ENCODE peak calls at places on chromosomes 11 and 22, in four cellular contexts. K is MM.1S; I is hepatocyte; Z is naive thymus-derived CD4-positive, alpha-beta T cell. G is an unnamed sample.

GRCh38 chr22:27651486-27651885 is 150.1 kb downstream of the MN1 start:
- DNase-seq in K (no peak), Z (no peak), I (no peak), G (no peak)

GRCh38 chr11:72641522-72641899 is 32.7 kb downstream of the PDE2A start:
- DNase-seq in K (no peak), Z (no peak), I (no peak), G (no peak)

GRCh38 chr22:33467718-33468117 is 409.5 kb upstream of the SYN3 start:
- DNase-seq in I (no peak), K (no peak), Z (no peak), G (no peak)

GRCh38 chr22:44758354-44758969 is 6.1 kb downstream of the ARHGAP8 start:
- DNase-seq in I (peak; percentile 68), K (no peak), Z (no peak), G (no peak)

GRCh38 chr11:67632175-67632981 is 2.6 kb upstream of the NUDT8 start:
- DNase-seq in Z (no peak), I (peak; percentile 54), K (no peak), G (peak; percentile 55)

GRCh38 chr11:122656631-122657101 is 1.1 kb downstream of the UBASH3B start:
- DNase-seq in I (peak; percentile 42), Z (peak; percentile 47), K (peak; percentile 42), G (peak; percentile 24)

GRCh38 chr11:35138606-35138948 is 394 bp upstream of the CD44 start:
- DNase-seq in I (no peak), K (no peak), Z (no peak), G (no peak)

GRCh38 chr11:122205036-122205435 is 89.0 kb upstream of the BLID start:
- DNase-seq in Z (no peak), I (no peak), K (no peak), G (no peak)

GRCh38 chr11:35007277-35007676 is 90.9 kb downstream of the PDHX start:
- DNase-seq in K (peak; percentile 25), Z (no peak), I (no peak), G (no peak)

DNA sequence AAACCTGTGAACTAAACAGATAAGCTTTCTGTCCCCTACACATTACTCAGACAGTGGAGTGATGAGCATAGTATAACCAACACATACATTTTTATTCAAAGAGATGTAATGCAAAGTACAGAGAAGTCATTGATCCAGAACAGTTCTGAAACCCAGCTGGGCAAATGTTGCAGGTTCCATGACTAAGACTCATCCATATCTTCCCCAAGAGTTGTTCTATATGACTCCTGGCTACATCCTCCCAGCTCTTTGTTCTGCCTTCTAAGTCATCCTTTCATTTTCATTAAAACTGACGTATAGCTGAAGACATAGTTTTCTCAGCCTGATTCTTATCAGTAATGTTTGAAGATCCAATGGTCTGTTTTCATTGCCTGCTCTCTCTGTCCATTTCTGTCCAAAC is 47.3 kb downstream of the PLAAT5 start:
- DNase-seq in I (no peak), Z (no peak), K (no peak), G (no peak)
- H3K4me3 ChIP-seq in I (no peak overlapping the region), Z (no peak overlapping the region), K (no peak overlapping the region), G (no peak overlapping the region)

DNA sequence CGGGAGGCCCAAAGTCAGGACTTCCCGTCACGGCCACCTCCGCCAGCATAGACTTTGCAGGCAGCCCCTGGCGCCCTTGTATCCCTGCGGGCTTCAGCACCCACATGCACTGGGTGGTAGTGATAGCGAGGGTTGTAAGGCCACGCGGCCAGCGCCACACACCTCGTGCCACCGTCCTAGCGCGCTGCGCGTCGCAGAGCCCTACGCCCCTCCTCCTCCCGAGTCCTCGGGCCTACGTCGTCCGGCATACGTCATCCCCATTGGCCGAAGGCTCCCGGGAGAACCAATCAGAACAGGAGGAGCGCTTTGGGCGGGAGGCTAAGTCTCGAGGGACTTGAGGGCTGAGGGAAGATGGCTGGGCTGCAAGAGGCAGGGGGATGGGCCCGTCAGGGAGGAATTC is 1.3 kb upstream of the BTBD18 start:
- DNase-seq in K (no peak), Z (no peak), I (no peak), G (no peak)
- H3K27ac ChIP-seq in K (no peak overlapping the region), Z (no peak overlapping the region), I (no peak overlapping the region), G (no peak overlapping the region)

GRCh38 chr11:77854838-77855237 is 33.9 kb downstream of the AAMDC start:
- DNase-seq in Z (no peak), K (no peak), I (no peak), G (no peak)
- H3K4me3 ChIP-seq in Z (no peak overlapping the region), K (no peak overlapping the region), I (no peak overlapping the region), G (no peak overlapping the region)

GRCh38 chr11:86106916-86107315 is 38.0 kb upstream of the PICALM start:
- DNase-seq in K (no peak), Z (no peak), I (no peak), G (no peak)
- H3K27ac ChIP-seq in K (no peak overlapping the region), Z (no peak overlapping the region), I (no peak overlapping the region), G (no peak overlapping the region)

GRCh38 chr22:19844423-19845368 is 10.0 kb downstream of the GNB1L start:
- DNase-seq in I (no peak), K (no peak), Z (no peak), G (no peak)
- H3K4me3 ChIP-seq in I (no peak overlapping the region), K (no peak overlapping the region), Z (peak overlapping the region; percentile 9), G (no peak overlapping the region)

GRCh38 chr11:18700872-18701271 is 2.3 kb downstream of the TMEM86A start:
- DNase-seq in K (no peak), Z (no peak), I (no peak), G (peak; percentile 37)

GRCh38 chr11:18699848-18700261 is 1.3 kb downstream of the TMEM86A start:
- DNase-seq in Z (no peak), I (no peak), K (no peak), G (no peak)

GRCh38 chr11:18700375-18700774 is 1.8 kb downstream of the TMEM86A start:
- DNase-seq in Z (no peak), I (no peak), K (no peak), G (peak; percentile 53)

GRCh38 chr11:18698341-18699268 is at the start of gene TMEM86A:
- DNase-seq in I (peak; percentile 97), K (peak; percentile 90), Z (peak; percentile 86), G (peak; percentile 91)

GRCh38 chr11:18699269-18699596 is 654 bp downstream of the TMEM86A start:
- DNase-seq in I (no peak), K (no peak), Z (no peak), G (no peak)
- H3K27ac ChIP-seq in I (peak overlapping the region; percentile 67), K (no peak overlapping the region), Z (peak overlapping the region; percentile 72), G (peak overlapping the region; percentile 95)

G was measured in breast epithelium.